ENCODE peak calls at places on chromosomes 2 and 18, in six cellular contexts. O is cardiac muscle cell, X is hypothalamus, A is brain microvascular endothelial cell, H is NCI-H2171 treated with DMSO at 0.1 percent for 48 hours, U is NCI-H345. Q is an unnamed sample.

GRCh38 chr2:133606616-133607015 is 38.4 kb upstream of the NCKAP5 start:
- DNase-seq in O (no peak), X (no peak), A (no peak), H (no peak), U (no peak), Q (no peak)

GRCh38 chr2:65070172-65070830 is 14.1 kb downstream of the CEP68 start:
- DNase-seq in O (peak), X (peak), A (no peak), H (no peak), U (no peak), Q (no peak)

GRCh38 chr2:229090231-229090630 is 180.9 kb downstream of the PID1 start:
- DNase-seq in O (no peak), X (no peak), A (no peak), H (no peak), U (no peak), Q (no peak)

GRCh38 chr2:148479388-148479787 is 165.2 kb upstream of the EPC2 start:
- DNase-seq in O (no peak), X (no peak), A (no peak), H (no peak), U (no peak), Q (no peak)

GRCh38 chr2:203040966-203041521 is 26.4 kb downstream of the NBEAL1 start:
- DNase-seq in O (no peak), X (no peak), A (no peak), H (no peak), U (no peak), Q (no peak)

GRCh38 chr18:48031011-48031480 is 100.6 kb upstream of the SMAD2 start:
- DNase-seq in O (peak), X (peak), A (peak), H (peak), U (peak), Q (peak)

GRCh38 chr2:95381212-95382127 is 21.0 kb upstream of the FAHD2A start:
- DNase-seq in O (no peak), X (no peak), A (no peak), H (no peak), U (no peak), Q (no peak)

GRCh38 chr18:51211552-51211951 is 14.1 kb upstream of the MEX3C start:
- DNase-seq in O (peak), X (no peak), A (peak), H (no peak), U (no peak), Q (no peak)

GRCh38 chr2:20264629-20265028 is 39.7 kb upstream of the SDC1 start:
- DNase-seq in O (no peak), X (no peak), A (no peak), H (no peak), U (no peak), Q (no peak)

GRCh38 chr2:183575481-183575880 is 451.2 kb downstream of the NUP35 start:
- DNase-seq in O (no peak), X (no peak), A (no peak), H (no peak), U (no peak), Q (no peak)

GRCh38 chr18:75818336-75818735 is 390.8 kb upstream of the SMIM21 start:
- DNase-seq in O (no peak), X (no peak), A (no peak), H (no peak), U (no peak), Q (no peak)

GRCh38 chr2:186995092-186995491 is 146.1 kb upstream of the ZSWIM2 start:
- DNase-seq in O (peak), X (no peak), A (peak), H (no peak), U (no peak), Q (no peak)

GRCh38 chr2:175698076-175698475 is 304.0 kb downstream of the LNPK start:
- DNase-seq in O (no peak), X (no peak), A (no peak), H (no peak), U (no peak), Q (peak)

GRCh38 chr18:22913861-22914260 is 19.3 kb upstream of the RBBP8 start:
- DNase-seq in O (no peak), X (no peak), A (no peak), H (no peak), U (peak), Q (no peak)

GRCh38 chr2:134014196-134014960 is 239.5 kb upstream of the MGAT5 start:
- DNase-seq in O (no peak), X (no peak), A (no peak), H (no peak), U (no peak), Q (no peak)

Q was measured in DMS 273 treated with DMSO at 0.1 percent for 48 hours.